ENCODE peak calls at places on chromosome 11, in seven cellular contexts. One of them, this sample, is unnamed. For H3K4me1, the result is how much of the 10 kb centered on the place peaks cover.

GRCh38 chr11:93921695-93922468 is 71.5 kb upstream of the VSTM5 start:
- ATAC-seq in K562: peak
- ATAC-seq in A549: peak
- ATAC-seq in upper lobe of right lung: peak
- ATAC-seq in HepG2: peak
- ATAC-seq in foreskin keratinocyte: peak
- ATAC-seq in lower lobe of right lung: peak
- ATAC-seq in this sample: no peak

GRCh38 chr11:2587976-2588748 is 111.6 kb downstream of the KCNQ1OT1 start:
- ATAC-seq in K562: no peak
- ATAC-seq in A549: no peak
- ATAC-seq in upper lobe of right lung: no peak
- ATAC-seq in HepG2: no peak
- ATAC-seq in foreskin keratinocyte: no peak
- ATAC-seq in lower lobe of right lung: no peak
- ATAC-seq in this sample: no peak

GRCh38 chr11:86938203-86938899 is 16.8 kb downstream of the FZD4 start:
- ATAC-seq in K562: peak
- ATAC-seq in A549: peak
- ATAC-seq in upper lobe of right lung: peak
- ATAC-seq in HepG2: no peak
- ATAC-seq in foreskin keratinocyte: no peak
- ATAC-seq in lower lobe of right lung: peak
- ATAC-seq in this sample: no peak

GRCh38 chr11:28346209-28346608 is 238.0 kb downstream of the METTL15 start:
- ATAC-seq in K562: no peak
- ATAC-seq in A549: no peak
- ATAC-seq in upper lobe of right lung: no peak
- ATAC-seq in HepG2: no peak
- ATAC-seq in foreskin keratinocyte: peak
- ATAC-seq in lower lobe of right lung: no peak
- ATAC-seq in this sample: no peak

GRCh38 chr11:104657083-104657482 is 241.2 kb downstream of the CASP12 start:
- ATAC-seq in K562: no peak
- ATAC-seq in A549: no peak
- ATAC-seq in upper lobe of right lung: no peak
- ATAC-seq in HepG2: no peak
- ATAC-seq in foreskin keratinocyte: no peak
- ATAC-seq in lower lobe of right lung: no peak
- ATAC-seq in this sample: no peak

GRCh38 chr11:73314121-73314948 is 6.3 kb downstream of the ARHGEF17 start:
- ATAC-seq in K562: peak
- ATAC-seq in A549: no peak
- ATAC-seq in upper lobe of right lung: peak
- ATAC-seq in HepG2: peak
- ATAC-seq in foreskin keratinocyte: no peak
- ATAC-seq in lower lobe of right lung: peak
- ATAC-seq in this sample: peak

GRCh38 chr11:70556884-70557741 is 158.8 kb downstream of the CTTN start:
- ATAC-seq in K562: no peak
- ATAC-seq in A549: peak
- ATAC-seq in upper lobe of right lung: no peak
- ATAC-seq in HepG2: no peak
- ATAC-seq in foreskin keratinocyte: no peak
- ATAC-seq in lower lobe of right lung: peak
- ATAC-seq in this sample: no peak

GRCh38 chr11:108196901-108197300 is 25.5 kb downstream of the NPAT start:
- ATAC-seq in K562: no peak
- ATAC-seq in A549: no peak
- ATAC-seq in upper lobe of right lung: no peak
- ATAC-seq in HepG2: no peak
- ATAC-seq in foreskin keratinocyte: no peak
- ATAC-seq in lower lobe of right lung: no peak
- ATAC-seq in this sample: no peak

GRCh38 chr11:79439430-79439892 is 1.4 kb downstream of the TENM4 start:
- ATAC-seq in K562: no peak
- ATAC-seq in A549: peak
- ATAC-seq in upper lobe of right lung: no peak
- ATAC-seq in HepG2: no peak
- ATAC-seq in foreskin keratinocyte: peak
- ATAC-seq in lower lobe of right lung: no peak
- ATAC-seq in this sample: no peak

GRCh38 chr11:65446446-65447277 is 24.1 kb downstream of the NEAT1 start:
- ATAC-seq in K562: peak
- ATAC-seq in A549: peak
- ATAC-seq in upper lobe of right lung: peak
- ATAC-seq in HepG2: peak
- ATAC-seq in foreskin keratinocyte: peak
- ATAC-seq in lower lobe of right lung: peak
- ATAC-seq in this sample: peak

GRCh38 chr11:128343870-128344269 is 243.5 kb downstream of the ETS1 start:
- ATAC-seq in K562: no peak
- ATAC-seq in A549: no peak
- ATAC-seq in upper lobe of right lung: no peak
- ATAC-seq in HepG2: no peak
- ATAC-seq in foreskin keratinocyte: peak
- ATAC-seq in lower lobe of right lung: no peak
- ATAC-seq in this sample: no peak

GRCh38 chr11:9947231-9947864 is 283.5 kb downstream of the SWAP70 start:
- ATAC-seq in K562: no peak
- ATAC-seq in A549: no peak
- ATAC-seq in upper lobe of right lung: no peak
- ATAC-seq in HepG2: no peak
- ATAC-seq in foreskin keratinocyte: no peak
- ATAC-seq in lower lobe of right lung: no peak
- ATAC-seq in this sample: no peak

GRCh38 chr11:65777821-65778361 is 2.9 kb downstream of the AP5B1 start:
- ATAC-seq in K562: no peak
- ATAC-seq in A549: no peak
- ATAC-seq in upper lobe of right lung: no peak
- ATAC-seq in HepG2: no peak
- ATAC-seq in foreskin keratinocyte: no peak
- ATAC-seq in lower lobe of right lung: no peak
- ATAC-seq in this sample: no peak

GRCh38 chr11:11288972-11289616 is 64.0 kb downstream of the CSNK2A3 start:
- ATAC-seq in K562: no peak
- ATAC-seq in A549: no peak
- ATAC-seq in upper lobe of right lung: no peak
- ATAC-seq in HepG2: no peak
- ATAC-seq in foreskin keratinocyte: no peak
- ATAC-seq in lower lobe of right lung: no peak
- ATAC-seq in this sample: no peak

GRCh38 chr11:17813391-17814059 is 78.9 kb downstream of the KCNC1 start:
- ATAC-seq in K562: no peak
- ATAC-seq in A549: no peak
- ATAC-seq in upper lobe of right lung: no peak
- ATAC-seq in HepG2: no peak
- ATAC-seq in foreskin keratinocyte: peak
- ATAC-seq in lower lobe of right lung: no peak
- ATAC-seq in this sample: no peak

GRCh38 chr11:130666781-130667251 is 218.4 kb downstream of the ADAMTS15 start:
- ATAC-seq in K562: no peak
- ATAC-seq in A549: no peak
- ATAC-seq in upper lobe of right lung: no peak
- ATAC-seq in HepG2: no peak
- ATAC-seq in foreskin keratinocyte: no peak
- ATAC-seq in lower lobe of right lung: peak
- ATAC-seq in this sample: no peak

GRCh38 chr11:34080609-34081008 is 24.8 kb upstream of the NAT10 start:
- ATAC-seq in K562: no peak
- ATAC-seq in A549: no peak
- ATAC-seq in upper lobe of right lung: peak
- ATAC-seq in HepG2: no peak
- ATAC-seq in foreskin keratinocyte: no peak
- ATAC-seq in lower lobe of right lung: peak
- ATAC-seq in this sample: no peak

GRCh38 chr11:9719949-9720646 is 56.2 kb downstream of the SWAP70 start:
- ATAC-seq in K562: no peak
- ATAC-seq in A549: no peak
- ATAC-seq in upper lobe of right lung: peak
- ATAC-seq in HepG2: no peak
- ATAC-seq in foreskin keratinocyte: no peak
- ATAC-seq in lower lobe of right lung: peak
- ATAC-seq in this sample: peak

GRCh38 chr11:6390718-6391547 is 659 bp downstream of the SMPD1 start:
- ATAC-seq in K562: no peak
- ATAC-seq in A549: no peak
- ATAC-seq in upper lobe of right lung: no peak
- ATAC-seq in HepG2: peak
- ATAC-seq in foreskin keratinocyte: no peak
- ATAC-seq in lower lobe of right lung: no peak
- ATAC-seq in this sample: no peak

GRCh38 chr11:100892886-100893285 is 205.8 kb downstream of the ARHGAP42 start:
- ATAC-seq in K562: no peak
- ATAC-seq in A549: no peak
- ATAC-seq in upper lobe of right lung: no peak
- ATAC-seq in HepG2: no peak
- ATAC-seq in foreskin keratinocyte: peak
- ATAC-seq in lower lobe of right lung: no peak
- ATAC-seq in this sample: no peak

GRCh38 chr11:14054708-14055107 is 92.2 kb downstream of the SPON1 start:
- ATAC-seq in K562: no peak
- ATAC-seq in A549: no peak
- ATAC-seq in upper lobe of right lung: peak
- ATAC-seq in HepG2: no peak
- ATAC-seq in foreskin keratinocyte: no peak
- ATAC-seq in lower lobe of right lung: no peak
- ATAC-seq in this sample: peak

GRCh38 chr11:12979928-12980689 is 29.0 kb upstream of the RASSF10 start:
- ATAC-seq in K562: peak
- ATAC-seq in A549: no peak
- ATAC-seq in upper lobe of right lung: no peak
- ATAC-seq in HepG2: no peak
- ATAC-seq in foreskin keratinocyte: no peak
- ATAC-seq in lower lobe of right lung: no peak
- ATAC-seq in this sample: no peak

GRCh38 chr11:94801866-94802460 is 33.8 kb downstream of the AMOTL1 start:
- ATAC-seq in K562: no peak
- ATAC-seq in A549: no peak
- ATAC-seq in upper lobe of right lung: no peak
- ATAC-seq in HepG2: no peak
- ATAC-seq in foreskin keratinocyte: no peak
- ATAC-seq in lower lobe of right lung: no peak
- ATAC-seq in this sample: no peak

GRCh38 chr11:59069082-59069481 is 17.0 kb upstream of the GLYATL1B start:
- ATAC-seq in K562: no peak
- ATAC-seq in A549: no peak
- ATAC-seq in upper lobe of right lung: no peak
- ATAC-seq in HepG2: no peak
- ATAC-seq in foreskin keratinocyte: peak
- ATAC-seq in lower lobe of right lung: no peak
- ATAC-seq in this sample: no peak

GRCh38 chr11:7896026-7896785 is 34.9 kb downstream of the OR10A6 start:
- ATAC-seq in K562: no peak
- ATAC-seq in A549: no peak
- ATAC-seq in upper lobe of right lung: no peak
- ATAC-seq in HepG2: no peak
- ATAC-seq in foreskin keratinocyte: no peak
- ATAC-seq in lower lobe of right lung: no peak
- ATAC-seq in this sample: no peak

GRCh38 chr11:102546427-102546826 is 15.9 kb upstream of the MMP7 start:
- ATAC-seq in K562: no peak
- ATAC-seq in A549: no peak
- ATAC-seq in upper lobe of right lung: peak
- ATAC-seq in HepG2: no peak
- ATAC-seq in foreskin keratinocyte: no peak
- ATAC-seq in lower lobe of right lung: no peak
- ATAC-seq in this sample: no peak

GRCh38 chr11:125317416-125317815 is 152.9 kb downstream of the PKNOX2 start:
- ATAC-seq in K562: no peak
- ATAC-seq in A549: no peak
- ATAC-seq in upper lobe of right lung: no peak
- ATAC-seq in HepG2: no peak
- ATAC-seq in foreskin keratinocyte: no peak
- ATAC-seq in lower lobe of right lung: no peak
- ATAC-seq in this sample: no peak

GRCh38 chr11:125322317-125322716 is 157.8 kb downstream of the PKNOX2 start:
- ATAC-seq in K562: no peak
- ATAC-seq in A549: no peak
- ATAC-seq in upper lobe of right lung: no peak
- ATAC-seq in HepG2: no peak
- ATAC-seq in foreskin keratinocyte: peak
- ATAC-seq in lower lobe of right lung: no peak
- ATAC-seq in this sample: no peak

GRCh38 chr11:125315088-125315740 is 150.7 kb downstream of the PKNOX2 start:
- ATAC-seq in K562: no peak
- ATAC-seq in A549: no peak
- ATAC-seq in upper lobe of right lung: peak
- ATAC-seq in HepG2: no peak
- ATAC-seq in foreskin keratinocyte: no peak
- ATAC-seq in lower lobe of right lung: peak
- ATAC-seq in this sample: peak

GRCh38 chr11:125319649-125320048 is 155.1 kb downstream of the PKNOX2 start:
- ATAC-seq in K562: no peak
- ATAC-seq in A549: no peak
- ATAC-seq in upper lobe of right lung: no peak
- ATAC-seq in HepG2: no peak
- ATAC-seq in foreskin keratinocyte: no peak
- ATAC-seq in lower lobe of right lung: no peak
- ATAC-seq in this sample: no peak

GRCh38 chr11:125320347-125321122 is 156.0 kb downstream of the PKNOX2 start:
- ATAC-seq in K562: no peak
- ATAC-seq in A549: no peak
- ATAC-seq in upper lobe of right lung: no peak
- ATAC-seq in HepG2: no peak
- ATAC-seq in foreskin keratinocyte: peak
- ATAC-seq in lower lobe of right lung: no peak
- ATAC-seq in this sample: no peak
- TF ChIP-seq CTCF in K562: peak
- TF ChIP-seq CTCF in A549: no peak
- TF ChIP-seq CTCF in upper lobe of right lung: no peak
- TF ChIP-seq CTCF in HepG2: no peak
- TF ChIP-seq CTCF in foreskin keratinocyte: no peak
- TF ChIP-seq CTCF in lower lobe of right lung: no peak
- TF ChIP-seq CTCF in this sample: no peak

GRCh38 chr11:99489561-99489960 is 468.8 kb downstream of the CNTN5 start:
- ATAC-seq in K562: no peak
- ATAC-seq in A549: no peak
- ATAC-seq in upper lobe of right lung: no peak
- ATAC-seq in HepG2: no peak
- ATAC-seq in foreskin keratinocyte: no peak
- ATAC-seq in lower lobe of right lung: no peak
- ATAC-seq in this sample: no peak
- H3K4me1 ChIP-seq in K562: under half
- H3K4me1 ChIP-seq in A549: under half
- H3K4me1 ChIP-seq in upper lobe of right lung: under half
- H3K4me1 ChIP-seq in HepG2: under half
- H3K4me1 ChIP-seq in foreskin keratinocyte: under half
- H3K4me1 ChIP-seq in lower lobe of right lung: under half
- H3K4me1 ChIP-seq in this sample: under half

GRCh38 chr11:69209038-69209350 is 53.3 kb downstream of the SMIM38 start:
- ATAC-seq in K562: no peak
- ATAC-seq in A549: no peak
- ATAC-seq in upper lobe of right lung: no peak
- ATAC-seq in HepG2: no peak
- ATAC-seq in foreskin keratinocyte: no peak
- ATAC-seq in lower lobe of right lung: no peak
- ATAC-seq in this sample: no peak
- TF ChIP-seq CTCF in K562: no peak
- TF ChIP-seq CTCF in A549: no peak
- TF ChIP-seq CTCF in upper lobe of right lung: no peak
- TF ChIP-seq CTCF in HepG2: no peak
- TF ChIP-seq CTCF in foreskin keratinocyte: no peak
- TF ChIP-seq CTCF in lower lobe of right lung: no peak
- TF ChIP-seq CTCF in this sample: no peak

GRCh38 chr11:47550288-47551052 is 2.5 kb downstream of the CELF1 start:
- ATAC-seq in K562: no peak
- ATAC-seq in A549: no peak
- ATAC-seq in upper lobe of right lung: no peak
- ATAC-seq in HepG2: no peak
- ATAC-seq in foreskin keratinocyte: no peak
- ATAC-seq in lower lobe of right lung: no peak
- ATAC-seq in this sample: no peak
- H3K4me1 ChIP-seq in K562: under half
- H3K4me1 ChIP-seq in A549: under half
- H3K4me1 ChIP-seq in upper lobe of right lung: half or more
- H3K4me1 ChIP-seq in HepG2: under half
- H3K4me1 ChIP-seq in foreskin keratinocyte: under half
- H3K4me1 ChIP-seq in lower lobe of right lung: half or more
- H3K4me1 ChIP-seq in this sample: under half